ENCODE peak calls at places on chromosomes 5 and 9, in nine cellular contexts. One of them, this sample, is unnamed.

GRCh38 chr5:139282195-139282557 is 11.4 kb upstream of the MATR3 start:
- DNase-seq in activated B cell treated with CpG ODN at 0.5 μM for 24 hours: no peak
- DNase-seq in activated CD8-positive, alpha-beta T cell treated with anti-CD3 and anti-CD28 coated beads for 36 hours: no peak
- DNase-seq in D721Med: no peak
- DNase-seq in PC-3: no peak
- DNase-seq in right atrium auricular region: no peak
- DNase-seq in neural crest cell: no peak
- DNase-seq in AG04450: no peak
- DNase-seq in heart right ventricle: no peak
- DNase-seq in this sample: no peak

GRCh38 chr5:66967826-66968262 is 228.8 kb downstream of the CD180 start:
- DNase-seq in activated CD8-positive, alpha-beta T cell treated with anti-CD3 and anti-CD28 coated beads for 36 hours: no peak
- DNase-seq in heart right ventricle: no peak
- DNase-seq in PC-3: no peak
- DNase-seq in AG04450: no peak
- DNase-seq in right atrium auricular region: no peak
- DNase-seq in activated B cell treated with CpG ODN at 0.5 μM for 24 hours: no peak
- DNase-seq in neural crest cell: no peak
- DNase-seq in D721Med: no peak
- DNase-seq in this sample: no peak

GRCh38 chr5:52799983-52800393 is 12.3 kb downstream of the ITGA1 start:
- DNase-seq in activated CD8-positive, alpha-beta T cell treated with anti-CD3 and anti-CD28 coated beads for 36 hours: peak
- DNase-seq in D721Med: peak
- DNase-seq in PC-3: peak
- DNase-seq in heart right ventricle: peak
- DNase-seq in right atrium auricular region: peak
- DNase-seq in neural crest cell: peak
- DNase-seq in AG04450: peak
- DNase-seq in activated B cell treated with CpG ODN at 0.5 μM for 24 hours: peak
- DNase-seq in this sample: peak

GRCh38 chr5:96852769-96853168 is 23.5 kb upstream of the ERAP2 start:
- DNase-seq in PC-3: peak
- DNase-seq in D721Med: no peak
- DNase-seq in AG04450: no peak
- DNase-seq in heart right ventricle: no peak
- DNase-seq in activated CD8-positive, alpha-beta T cell treated with anti-CD3 and anti-CD28 coated beads for 36 hours: no peak
- DNase-seq in right atrium auricular region: no peak
- DNase-seq in neural crest cell: no peak
- DNase-seq in activated B cell treated with CpG ODN at 0.5 μM for 24 hours: no peak
- DNase-seq in this sample: no peak

GRCh38 chr5:1009359-1010180 is 968 bp downstream of the NKD2 start:
- DNase-seq in PC-3: no peak
- DNase-seq in heart right ventricle: peak
- DNase-seq in neural crest cell: no peak
- DNase-seq in right atrium auricular region: peak
- DNase-seq in activated CD8-positive, alpha-beta T cell treated with anti-CD3 and anti-CD28 coated beads for 36 hours: no peak
- DNase-seq in activated B cell treated with CpG ODN at 0.5 μM for 24 hours: peak
- DNase-seq in AG04450: no peak
- DNase-seq in D721Med: no peak
- DNase-seq in this sample: no peak

GRCh38 chr5:167855818-167856217 is 435.6 kb upstream of the WWC1 start:
- DNase-seq in right atrium auricular region: no peak
- DNase-seq in PC-3: no peak
- DNase-seq in activated CD8-positive, alpha-beta T cell treated with anti-CD3 and anti-CD28 coated beads for 36 hours: no peak
- DNase-seq in neural crest cell: no peak
- DNase-seq in heart right ventricle: no peak
- DNase-seq in activated B cell treated with CpG ODN at 0.5 μM for 24 hours: no peak
- DNase-seq in D721Med: no peak
- DNase-seq in AG04450: no peak
- DNase-seq in this sample: no peak

GRCh38 chr9:113963017-113963620 is 87.0 kb downstream of the ZNF618 start:
- DNase-seq in activated CD8-positive, alpha-beta T cell treated with anti-CD3 and anti-CD28 coated beads for 36 hours: peak
- DNase-seq in heart right ventricle: peak
- DNase-seq in PC-3: peak
- DNase-seq in neural crest cell: peak
- DNase-seq in AG04450: no peak
- DNase-seq in D721Med: peak
- DNase-seq in activated B cell treated with CpG ODN at 0.5 μM for 24 hours: no peak
- DNase-seq in right atrium auricular region: peak
- DNase-seq in this sample: peak

GRCh38 chr9:73183917-73184861 is 32.5 kb downstream of the ANXA1 start:
- DNase-seq in heart right ventricle: no peak
- DNase-seq in AG04450: peak
- DNase-seq in neural crest cell: no peak
- DNase-seq in activated CD8-positive, alpha-beta T cell treated with anti-CD3 and anti-CD28 coated beads for 36 hours: no peak
- DNase-seq in activated B cell treated with CpG ODN at 0.5 μM for 24 hours: no peak
- DNase-seq in D721Med: no peak
- DNase-seq in PC-3: peak
- DNase-seq in right atrium auricular region: no peak
- DNase-seq in this sample: no peak

GRCh38 chr5:173795601-173796000 is 92.5 kb upstream of the CPEB4 start:
- DNase-seq in right atrium auricular region: no peak
- DNase-seq in D721Med: no peak
- DNase-seq in activated CD8-positive, alpha-beta T cell treated with anti-CD3 and anti-CD28 coated beads for 36 hours: no peak
- DNase-seq in neural crest cell: no peak
- DNase-seq in heart right ventricle: no peak
- DNase-seq in PC-3: peak
- DNase-seq in activated B cell treated with CpG ODN at 0.5 μM for 24 hours: no peak
- DNase-seq in AG04450: no peak
- DNase-seq in this sample: no peak

GRCh38 chr5:136147632-136148031 is 15.0 kb downstream of the SMAD5 start:
- DNase-seq in D721Med: no peak
- DNase-seq in heart right ventricle: no peak
- DNase-seq in PC-3: no peak
- DNase-seq in right atrium auricular region: no peak
- DNase-seq in activated B cell treated with CpG ODN at 0.5 μM for 24 hours: no peak
- DNase-seq in neural crest cell: no peak
- DNase-seq in AG04450: no peak
- DNase-seq in activated CD8-positive, alpha-beta T cell treated with anti-CD3 and anti-CD28 coated beads for 36 hours: no peak
- DNase-seq in this sample: no peak

GRCh38 chr5:93586948-93587918 is 4.2 kb downstream of the NR2F1 start:
- DNase-seq in activated B cell treated with CpG ODN at 0.5 μM for 24 hours: no peak
- DNase-seq in D721Med: no peak
- DNase-seq in AG04450: no peak
- DNase-seq in heart right ventricle: no peak
- DNase-seq in neural crest cell: no peak
- DNase-seq in PC-3: no peak
- DNase-seq in right atrium auricular region: no peak
- DNase-seq in activated CD8-positive, alpha-beta T cell treated with anti-CD3 and anti-CD28 coated beads for 36 hours: no peak
- DNase-seq in this sample: no peak

GRCh38 chr9:100443781-100444768 is 17.1 kb downstream of the MSANTD3 start:
- DNase-seq in D721Med: no peak
- DNase-seq in activated B cell treated with CpG ODN at 0.5 μM for 24 hours: no peak
- DNase-seq in AG04450: no peak
- DNase-seq in heart right ventricle: no peak
- DNase-seq in PC-3: no peak
- DNase-seq in activated CD8-positive, alpha-beta T cell treated with anti-CD3 and anti-CD28 coated beads for 36 hours: no peak
- DNase-seq in neural crest cell: no peak
- DNase-seq in right atrium auricular region: no peak
- DNase-seq in this sample: no peak

DNA sequence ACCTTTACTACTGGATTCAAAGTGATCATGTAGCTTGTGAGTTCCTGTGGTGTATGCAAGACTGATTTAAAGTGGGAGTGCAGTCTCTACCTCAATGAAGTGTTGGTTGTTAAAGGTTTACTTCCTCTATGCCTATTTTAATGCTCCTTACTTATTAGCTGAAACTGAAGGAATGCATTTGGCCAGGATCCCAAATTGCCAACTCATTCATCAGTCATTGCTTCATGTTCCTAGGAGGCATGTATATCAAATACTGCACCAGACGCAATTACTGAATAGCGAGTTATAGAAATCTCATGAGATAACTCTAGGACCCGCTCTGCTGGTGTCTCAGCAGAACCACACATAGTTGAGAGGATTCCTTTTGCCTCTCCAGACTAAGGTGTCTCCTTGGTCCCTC is 143.0 kb upstream of the RPS23 start:
- DNase-seq in PC-3: peak
- DNase-seq in heart right ventricle: no peak
- DNase-seq in D721Med: no peak
- DNase-seq in right atrium auricular region: no peak
- DNase-seq in activated B cell treated with CpG ODN at 0.5 μM for 24 hours: no peak
- DNase-seq in activated CD8-positive, alpha-beta T cell treated with anti-CD3 and anti-CD28 coated beads for 36 hours: no peak
- DNase-seq in neural crest cell: no peak
- DNase-seq in AG04450: peak
- DNase-seq in this sample: no peak
- TF ChIP-seq CTCF in PC-3: peak
- TF ChIP-seq CTCF in heart right ventricle: no peak
- TF ChIP-seq CTCF in D721Med: no peak
- TF ChIP-seq CTCF in right atrium auricular region: no peak
- TF ChIP-seq CTCF in activated B cell treated with CpG ODN at 0.5 μM for 24 hours: no peak
- TF ChIP-seq CTCF in activated CD8-positive, alpha-beta T cell treated with anti-CD3 and anti-CD28 coated beads for 36 hours: no peak
- TF ChIP-seq CTCF in neural crest cell: no peak
- TF ChIP-seq CTCF in AG04450: peak
- TF ChIP-seq CTCF in this sample: no peak

DNA sequence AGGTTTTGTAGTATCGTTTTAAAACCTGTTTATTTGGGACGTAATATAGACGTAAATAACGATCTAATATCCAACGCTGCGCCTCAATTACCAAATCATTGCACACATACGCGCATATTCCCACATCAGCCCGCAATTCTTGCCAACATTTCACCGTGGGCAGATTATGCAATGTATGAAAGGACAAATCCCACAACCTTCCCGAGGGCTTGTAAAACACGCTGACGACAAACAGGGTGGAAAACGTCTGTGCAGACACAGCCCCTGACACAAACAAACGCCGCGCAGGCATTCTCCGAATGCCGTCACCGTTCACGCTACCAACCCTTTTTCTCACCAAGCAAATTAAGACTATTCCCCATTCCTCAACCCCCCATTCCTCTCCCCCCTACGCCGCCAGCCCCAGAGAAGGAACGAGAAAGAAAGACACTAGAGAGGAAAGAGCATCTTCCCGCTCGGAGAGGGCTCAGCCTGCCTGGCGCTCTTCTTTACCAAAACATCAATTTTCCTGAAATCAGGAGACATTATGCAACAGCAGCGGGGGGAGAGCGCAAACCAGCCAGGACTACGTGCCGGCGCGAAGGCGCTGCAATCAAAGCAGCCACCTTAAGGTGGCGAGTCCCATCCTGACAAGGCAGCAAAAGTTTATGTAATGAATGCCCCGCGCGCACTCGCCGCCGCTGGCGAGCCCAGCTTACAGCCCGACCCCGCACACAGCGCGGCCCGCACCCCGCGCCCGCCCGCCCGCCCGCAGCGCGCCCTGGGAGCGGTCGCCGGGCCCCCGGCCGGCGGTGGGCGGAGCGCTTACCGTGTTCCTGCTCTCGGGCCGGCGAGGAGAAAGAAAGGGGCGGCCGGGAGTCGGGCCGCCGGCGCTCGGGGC is 560 bp downstream of the NFIL3 start:
- DNase-seq in activated CD8-positive, alpha-beta T cell treated with anti-CD3 and anti-CD28 coated beads for 36 hours: peak
- DNase-seq in neural crest cell: peak
- DNase-seq in heart right ventricle: peak
- DNase-seq in AG04450: peak
- DNase-seq in PC-3: peak
- DNase-seq in right atrium auricular region: peak
- DNase-seq in activated B cell treated with CpG ODN at 0.5 μM for 24 hours: peak
- DNase-seq in D721Med: no peak
- DNase-seq in this sample: peak
- TF ChIP-seq CTCF in activated CD8-positive, alpha-beta T cell treated with anti-CD3 and anti-CD28 coated beads for 36 hours: peak
- TF ChIP-seq CTCF in neural crest cell: peak
- TF ChIP-seq CTCF in heart right ventricle: no peak
- TF ChIP-seq CTCF in AG04450: peak
- TF ChIP-seq CTCF in PC-3: no peak
- TF ChIP-seq CTCF in right atrium auricular region: no peak
- TF ChIP-seq CTCF in activated B cell treated with CpG ODN at 0.5 μM for 24 hours: no peak
- TF ChIP-seq CTCF in D721Med: no peak
- TF ChIP-seq CTCF in this sample: no peak

GRCh38 chr9:97572892-97573365 is 60.2 kb downstream of the TSTD2 start:
- DNase-seq in activated B cell treated with CpG ODN at 0.5 μM for 24 hours: no peak
- DNase-seq in right atrium auricular region: no peak
- DNase-seq in activated CD8-positive, alpha-beta T cell treated with anti-CD3 and anti-CD28 coated beads for 36 hours: no peak
- DNase-seq in AG04450: no peak
- DNase-seq in D721Med: no peak
- DNase-seq in PC-3: no peak
- DNase-seq in heart right ventricle: no peak
- DNase-seq in neural crest cell: no peak
- DNase-seq in this sample: no peak

GRCh38 chr9:97571664-97572063 is 61.5 kb downstream of the TSTD2 start:
- DNase-seq in right atrium auricular region: peak
- DNase-seq in activated B cell treated with CpG ODN at 0.5 μM for 24 hours: no peak
- DNase-seq in activated CD8-positive, alpha-beta T cell treated with anti-CD3 and anti-CD28 coated beads for 36 hours: no peak
- DNase-seq in PC-3: no peak
- DNase-seq in AG04450: no peak
- DNase-seq in D721Med: no peak
- DNase-seq in heart right ventricle: no peak
- DNase-seq in neural crest cell: no peak
- DNase-seq in this sample: no peak

GRCh38 chr9:97575673-97576048 is 57.5 kb downstream of the TSTD2 start:
- DNase-seq in activated B cell treated with CpG ODN at 0.5 μM for 24 hours: no peak
- DNase-seq in PC-3: no peak
- DNase-seq in right atrium auricular region: no peak
- DNase-seq in heart right ventricle: no peak
- DNase-seq in D721Med: no peak
- DNase-seq in AG04450: no peak
- DNase-seq in activated CD8-positive, alpha-beta T cell treated with anti-CD3 and anti-CD28 coated beads for 36 hours: no peak
- DNase-seq in neural crest cell: no peak
- DNase-seq in this sample: no peak

GRCh38 chr9:97572196-97572891 is 60.8 kb downstream of the TSTD2 start:
- DNase-seq in heart right ventricle: no peak
- DNase-seq in AG04450: no peak
- DNase-seq in activated B cell treated with CpG ODN at 0.5 μM for 24 hours: no peak
- DNase-seq in neural crest cell: no peak
- DNase-seq in PC-3: no peak
- DNase-seq in right atrium auricular region: no peak
- DNase-seq in D721Med: no peak
- DNase-seq in activated CD8-positive, alpha-beta T cell treated with anti-CD3 and anti-CD28 coated beads for 36 hours: no peak
- DNase-seq in this sample: no peak

DNA sequence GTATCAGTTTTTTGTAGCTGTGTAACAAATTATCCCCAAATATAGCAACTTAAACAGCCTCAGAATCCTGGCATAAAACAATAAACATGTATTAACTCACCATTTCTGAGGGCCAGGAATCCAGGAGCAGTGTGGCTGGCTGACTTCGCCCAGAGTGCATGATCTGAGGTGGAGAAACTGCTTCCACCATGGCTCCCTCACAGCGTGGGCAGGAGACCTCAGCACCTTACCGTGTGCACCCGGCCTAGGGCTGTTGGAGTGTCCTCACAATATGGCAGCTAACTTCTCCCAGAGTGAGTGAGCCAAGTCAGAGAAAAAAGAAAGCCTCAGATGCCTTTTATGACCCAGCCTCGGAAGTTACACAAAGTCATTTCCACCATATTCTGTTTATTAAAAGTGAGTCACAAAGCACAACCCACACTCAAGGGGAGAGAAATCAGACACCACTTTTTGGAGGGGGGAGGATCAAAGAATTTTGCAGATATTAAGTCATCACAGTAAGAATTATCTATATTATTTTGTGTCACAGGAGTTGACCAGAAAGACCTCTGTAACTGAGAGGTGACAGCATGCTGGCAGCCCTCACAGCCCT is 59.6 kb downstream of the TSTD2 start:
- DNase-seq in activated B cell treated with CpG ODN at 0.5 μM for 24 hours: no peak
- DNase-seq in activated CD8-positive, alpha-beta T cell treated with anti-CD3 and anti-CD28 coated beads for 36 hours: no peak
- DNase-seq in neural crest cell: no peak
- DNase-seq in D721Med: no peak
- DNase-seq in right atrium auricular region: no peak
- DNase-seq in PC-3: peak
- DNase-seq in heart right ventricle: no peak
- DNase-seq in AG04450: no peak
- DNase-seq in this sample: no peak
- TF ChIP-seq CTCF in activated B cell treated with CpG ODN at 0.5 μM for 24 hours: no peak
- TF ChIP-seq CTCF in activated CD8-positive, alpha-beta T cell treated with anti-CD3 and anti-CD28 coated beads for 36 hours: no peak
- TF ChIP-seq CTCF in neural crest cell: no peak
- TF ChIP-seq CTCF in D721Med: no peak
- TF ChIP-seq CTCF in right atrium auricular region: no peak
- TF ChIP-seq CTCF in PC-3: no peak
- TF ChIP-seq CTCF in heart right ventricle: no peak
- TF ChIP-seq CTCF in AG04450: no peak
- TF ChIP-seq CTCF in this sample: no peak

GRCh38 chr9:75333624-75334023 is 245.3 kb downstream of the OSTF1 start:
- DNase-seq in activated CD8-positive, alpha-beta T cell treated with anti-CD3 and anti-CD28 coated beads for 36 hours: no peak
- DNase-seq in PC-3: no peak
- DNase-seq in activated B cell treated with CpG ODN at 0.5 μM for 24 hours: no peak
- DNase-seq in heart right ventricle: no peak
- DNase-seq in neural crest cell: no peak
- DNase-seq in right atrium auricular region: no peak
- DNase-seq in AG04450: no peak
- DNase-seq in D721Med: no peak
- DNase-seq in this sample: no peak
- TF ChIP-seq CTCF in activated CD8-positive, alpha-beta T cell treated with anti-CD3 and anti-CD28 coated beads for 36 hours: no peak
- TF ChIP-seq CTCF in PC-3: no peak
- TF ChIP-seq CTCF in activated B cell treated with CpG ODN at 0.5 μM for 24 hours: no peak
- TF ChIP-seq CTCF in heart right ventricle: peak
- TF ChIP-seq CTCF in neural crest cell: peak
- TF ChIP-seq CTCF in right atrium auricular region: no peak
- TF ChIP-seq CTCF in AG04450: no peak
- TF ChIP-seq CTCF in D721Med: peak
- TF ChIP-seq CTCF in this sample: peak